ENCODE peak calls at places on chromosomes 7 and 10, in nine cellular contexts. One of them, this sample, is unnamed.

GRCh38 chr10:4947635-4948596 is 15.3 kb upstream of the AKR1C1 start:
- DNase-seq in B cell: no peak
- DNase-seq in GM12891: no peak
- DNase-seq in COLO829: peak; percentile 14
- DNase-seq in GM03348: peak; percentile 84
- DNase-seq in effector CD8-positive, alpha-beta T cell: no peak
- DNase-seq in OCI-M1: no peak
- DNase-seq in Kasumi-1: no peak
- DNase-seq in stimulated activated CD4-positive, alpha-beta T cell treated with anti-CD3 and anti-CD28 coated beads, Interleukin-2, amount 100 ng/mL, for 24 hours: no peak
- DNase-seq in this sample: peak; percentile 19

GRCh38 chr10:29140991-29141390 is 147.9 kb upstream of the LYZL1 start:
- DNase-seq in stimulated activated CD4-positive, alpha-beta T cell treated with anti-CD3 and anti-CD28 coated beads, Interleukin-2, amount 100 ng/mL, for 24 hours: no peak
- DNase-seq in B cell: no peak
- DNase-seq in COLO829: no peak
- DNase-seq in Kasumi-1: no peak
- DNase-seq in GM12891: no peak
- DNase-seq in OCI-M1: no peak
- DNase-seq in effector CD8-positive, alpha-beta T cell: no peak
- DNase-seq in GM03348: peak; percentile 85
- DNase-seq in this sample: no peak

GRCh38 chr10:68155615-68156205 is 46.4 kb downstream of the MYPN start:
- DNase-seq in OCI-M1: no peak
- DNase-seq in GM12891: no peak
- DNase-seq in Kasumi-1: no peak
- DNase-seq in COLO829: no peak
- DNase-seq in effector CD8-positive, alpha-beta T cell: no peak
- DNase-seq in stimulated activated CD4-positive, alpha-beta T cell treated with anti-CD3 and anti-CD28 coated beads, Interleukin-2, amount 100 ng/mL, for 24 hours: no peak
- DNase-seq in GM03348: no peak
- DNase-seq in B cell: no peak
- DNase-seq in this sample: no peak

GRCh38 chr10:3668276-3668960 is 116.6 kb downstream of the KLF6 start:
- DNase-seq in OCI-M1: peak; percentile 91
- DNase-seq in GM03348: peak; percentile 39
- DNase-seq in stimulated activated CD4-positive, alpha-beta T cell treated with anti-CD3 and anti-CD28 coated beads, Interleukin-2, amount 100 ng/mL, for 24 hours: peak; percentile 62
- DNase-seq in GM12891: no peak
- DNase-seq in Kasumi-1: no peak
- DNase-seq in effector CD8-positive, alpha-beta T cell: peak; percentile 27
- DNase-seq in COLO829: no peak
- DNase-seq in B cell: no peak
- DNase-seq in this sample: peak; percentile 75

GRCh38 chr10:8444630-8445029 is 390.1 kb downstream of the GATA3 start:
- DNase-seq in stimulated activated CD4-positive, alpha-beta T cell treated with anti-CD3 and anti-CD28 coated beads, Interleukin-2, amount 100 ng/mL, for 24 hours: no peak
- DNase-seq in COLO829: no peak
- DNase-seq in GM12891: peak; percentile 5
- DNase-seq in GM03348: no peak
- DNase-seq in Kasumi-1: no peak
- DNase-seq in OCI-M1: no peak
- DNase-seq in effector CD8-positive, alpha-beta T cell: peak; percentile 11
- DNase-seq in B cell: no peak
- DNase-seq in this sample: no peak

GRCh38 chr7:8058852-8059251 is 90.3 kb downstream of the GLCCI1 start:
- DNase-seq in COLO829: no peak
- DNase-seq in GM03348: no peak
- DNase-seq in B cell: no peak
- DNase-seq in OCI-M1: no peak
- DNase-seq in Kasumi-1: no peak
- DNase-seq in effector CD8-positive, alpha-beta T cell: no peak
- DNase-seq in GM12891: no peak
- DNase-seq in stimulated activated CD4-positive, alpha-beta T cell treated with anti-CD3 and anti-CD28 coated beads, Interleukin-2, amount 100 ng/mL, for 24 hours: no peak
- DNase-seq in this sample: no peak

GRCh38 chr7:91164531-91164930 is 99.7 kb upstream of the FZD1 start:
- DNase-seq in stimulated activated CD4-positive, alpha-beta T cell treated with anti-CD3 and anti-CD28 coated beads, Interleukin-2, amount 100 ng/mL, for 24 hours: no peak
- DNase-seq in GM12891: no peak
- DNase-seq in effector CD8-positive, alpha-beta T cell: no peak
- DNase-seq in Kasumi-1: no peak
- DNase-seq in GM03348: peak; percentile 16
- DNase-seq in COLO829: no peak
- DNase-seq in B cell: no peak
- DNase-seq in OCI-M1: no peak
- DNase-seq in this sample: no peak

GRCh38 chr10:18157909-18158308 is 17.7 kb downstream of the CACNB2 start:
- DNase-seq in GM12891: no peak
- DNase-seq in stimulated activated CD4-positive, alpha-beta T cell treated with anti-CD3 and anti-CD28 coated beads, Interleukin-2, amount 100 ng/mL, for 24 hours: no peak
- DNase-seq in OCI-M1: no peak
- DNase-seq in COLO829: no peak
- DNase-seq in GM03348: peak; percentile 57
- DNase-seq in effector CD8-positive, alpha-beta T cell: no peak
- DNase-seq in B cell: no peak
- DNase-seq in Kasumi-1: no peak
- DNase-seq in this sample: no peak

GRCh38 chr10:47299989-47300931 is at the start of gene GDF10:
- DNase-seq in COLO829: no peak
- DNase-seq in OCI-M1: no peak
- DNase-seq in B cell: no peak
- DNase-seq in Kasumi-1: no peak
- DNase-seq in GM12891: no peak
- DNase-seq in effector CD8-positive, alpha-beta T cell: no peak
- DNase-seq in stimulated activated CD4-positive, alpha-beta T cell treated with anti-CD3 and anti-CD28 coated beads, Interleukin-2, amount 100 ng/mL, for 24 hours: peak; percentile 35
- DNase-seq in GM03348: peak; percentile 39
- DNase-seq in this sample: no peak

GRCh38 chr10:74249865-74250264 is 98.8 kb downstream of the ADK start:
- DNase-seq in Kasumi-1: no peak
- DNase-seq in effector CD8-positive, alpha-beta T cell: no peak
- DNase-seq in B cell: no peak
- DNase-seq in GM03348: no peak
- DNase-seq in stimulated activated CD4-positive, alpha-beta T cell treated with anti-CD3 and anti-CD28 coated beads, Interleukin-2, amount 100 ng/mL, for 24 hours: no peak
- DNase-seq in OCI-M1: no peak
- DNase-seq in COLO829: no peak
- DNase-seq in GM12891: no peak
- DNase-seq in this sample: no peak

GRCh38 chr10:48551796-48552591 is 52.9 kb downstream of the ARHGAP22 start:
- DNase-seq in stimulated activated CD4-positive, alpha-beta T cell treated with anti-CD3 and anti-CD28 coated beads, Interleukin-2, amount 100 ng/mL, for 24 hours: no peak
- DNase-seq in GM03348: peak; percentile 84
- DNase-seq in Kasumi-1: peak; percentile 93
- DNase-seq in COLO829: peak; percentile 57
- DNase-seq in OCI-M1: peak; percentile 83
- DNase-seq in GM12891: peak; percentile 55
- DNase-seq in effector CD8-positive, alpha-beta T cell: no peak
- DNase-seq in B cell: peak; percentile 78
- DNase-seq in this sample: no peak

GRCh38 chr7:73504017-73504416 is 18.1 kb downstream of the BAZ1B start:
- DNase-seq in B cell: no peak
- DNase-seq in Kasumi-1: no peak
- DNase-seq in GM03348: no peak
- DNase-seq in GM12891: no peak
- DNase-seq in OCI-M1: no peak
- DNase-seq in stimulated activated CD4-positive, alpha-beta T cell treated with anti-CD3 and anti-CD28 coated beads, Interleukin-2, amount 100 ng/mL, for 24 hours: no peak
- DNase-seq in COLO829: no peak
- DNase-seq in effector CD8-positive, alpha-beta T cell: no peak
- DNase-seq in this sample: no peak

GRCh38 chr7:1346851-1347250 is 112.4 kb downstream of the MICALL2 start:
- DNase-seq in stimulated activated CD4-positive, alpha-beta T cell treated with anti-CD3 and anti-CD28 coated beads, Interleukin-2, amount 100 ng/mL, for 24 hours: no peak
- DNase-seq in OCI-M1: no peak
- DNase-seq in COLO829: no peak
- DNase-seq in GM03348: no peak
- DNase-seq in GM12891: no peak
- DNase-seq in B cell: no peak
- DNase-seq in Kasumi-1: no peak
- DNase-seq in effector CD8-positive, alpha-beta T cell: no peak
- DNase-seq in this sample: no peak

GRCh38 chr10:52348037-52348564 is 34.0 kb downstream of the DKK1 start:
- DNase-seq in GM03348: no peak
- DNase-seq in effector CD8-positive, alpha-beta T cell: no peak
- DNase-seq in Kasumi-1: no peak
- DNase-seq in OCI-M1: no peak
- DNase-seq in B cell: no peak
- DNase-seq in COLO829: no peak
- DNase-seq in GM12891: no peak
- DNase-seq in stimulated activated CD4-positive, alpha-beta T cell treated with anti-CD3 and anti-CD28 coated beads, Interleukin-2, amount 100 ng/mL, for 24 hours: no peak
- DNase-seq in this sample: no peak

GRCh38 chr7:2876031-2876862 is 32.1 kb upstream of the GNA12 start:
- DNase-seq in Kasumi-1: no peak
- DNase-seq in B cell: no peak
- DNase-seq in effector CD8-positive, alpha-beta T cell: no peak
- DNase-seq in COLO829: peak; percentile 59
- DNase-seq in OCI-M1: no peak
- DNase-seq in GM12891: no peak
- DNase-seq in stimulated activated CD4-positive, alpha-beta T cell treated with anti-CD3 and anti-CD28 coated beads, Interleukin-2, amount 100 ng/mL, for 24 hours: no peak
- DNase-seq in GM03348: peak; percentile 67
- DNase-seq in this sample: no peak

GRCh38 chr7:4878336-4879335 is 4.9 kb downstream of the RADIL start:
- DNase-seq in stimulated activated CD4-positive, alpha-beta T cell treated with anti-CD3 and anti-CD28 coated beads, Interleukin-2, amount 100 ng/mL, for 24 hours: no peak
- DNase-seq in B cell: peak; percentile 35
- DNase-seq in GM03348: no peak
- DNase-seq in OCI-M1: no peak
- DNase-seq in Kasumi-1: no peak
- DNase-seq in effector CD8-positive, alpha-beta T cell: no peak
- DNase-seq in COLO829: no peak
- DNase-seq in GM12891: no peak
- DNase-seq in this sample: no peak

GRCh38 chr7:2175514-2175913 is 57.2 kb downstream of the MAD1L1 start:
- DNase-seq in Kasumi-1: peak; percentile 1
- DNase-seq in GM12891: no peak
- DNase-seq in stimulated activated CD4-positive, alpha-beta T cell treated with anti-CD3 and anti-CD28 coated beads, Interleukin-2, amount 100 ng/mL, for 24 hours: no peak
- DNase-seq in effector CD8-positive, alpha-beta T cell: no peak
- DNase-seq in OCI-M1: no peak
- DNase-seq in COLO829: peak; percentile 86
- DNase-seq in B cell: no peak
- DNase-seq in GM03348: peak; percentile 97
- DNase-seq in this sample: no peak

GRCh38 chr10:69061305-69062161 is 26.4 kb upstream of the SRGN start:
- DNase-seq in GM12891: no peak
- DNase-seq in B cell: no peak
- DNase-seq in GM03348: peak; percentile 81
- DNase-seq in effector CD8-positive, alpha-beta T cell: no peak
- DNase-seq in Kasumi-1: peak; percentile 79
- DNase-seq in COLO829: peak; percentile 9
- DNase-seq in stimulated activated CD4-positive, alpha-beta T cell treated with anti-CD3 and anti-CD28 coated beads, Interleukin-2, amount 100 ng/mL, for 24 hours: no peak
- DNase-seq in OCI-M1: peak; percentile 17
- DNase-seq in this sample: peak; percentile 64

GRCh38 chr10:34523017-34523767 is 291.9 kb downstream of the PARD3 start:
- DNase-seq in stimulated activated CD4-positive, alpha-beta T cell treated with anti-CD3 and anti-CD28 coated beads, Interleukin-2, amount 100 ng/mL, for 24 hours: no peak
- DNase-seq in OCI-M1: no peak
- DNase-seq in GM03348: no peak
- DNase-seq in Kasumi-1: no peak
- DNase-seq in COLO829: no peak
- DNase-seq in GM12891: no peak
- DNase-seq in effector CD8-positive, alpha-beta T cell: no peak
- DNase-seq in B cell: no peak
- DNase-seq in this sample: no peak

GRCh38 chr7:127591591-127591990 is 1.9 kb upstream of the FSCN3 start:
- DNase-seq in OCI-M1: no peak
- DNase-seq in GM12891: no peak
- DNase-seq in stimulated activated CD4-positive, alpha-beta T cell treated with anti-CD3 and anti-CD28 coated beads, Interleukin-2, amount 100 ng/mL, for 24 hours: no peak
- DNase-seq in GM03348: no peak
- DNase-seq in Kasumi-1: no peak
- DNase-seq in B cell: no peak
- DNase-seq in COLO829: no peak
- DNase-seq in effector CD8-positive, alpha-beta T cell: no peak
- DNase-seq in this sample: no peak

GRCh38 chr7:57819491-57819981 is 369.6 kb downstream of the ZNF716 start:
- DNase-seq in effector CD8-positive, alpha-beta T cell: no peak
- DNase-seq in stimulated activated CD4-positive, alpha-beta T cell treated with anti-CD3 and anti-CD28 coated beads, Interleukin-2, amount 100 ng/mL, for 24 hours: no peak
- DNase-seq in Kasumi-1: no peak
- DNase-seq in COLO829: no peak
- DNase-seq in GM12891: no peak
- DNase-seq in OCI-M1: no peak
- DNase-seq in B cell: no peak
- DNase-seq in GM03348: no peak
- DNase-seq in this sample: no peak

GRCh38 chr10:102120142-102120986 is at the start of gene LDB1:
- DNase-seq in B cell: peak; percentile 89
- DNase-seq in OCI-M1: peak; percentile 91
- DNase-seq in stimulated activated CD4-positive, alpha-beta T cell treated with anti-CD3 and anti-CD28 coated beads, Interleukin-2, amount 100 ng/mL, for 24 hours: peak; percentile 68
- DNase-seq in GM12891: peak; percentile 79
- DNase-seq in COLO829: peak; percentile 66
- DNase-seq in effector CD8-positive, alpha-beta T cell: peak; percentile 33
- DNase-seq in GM03348: peak; percentile 90
- DNase-seq in Kasumi-1: peak; percentile 91
- DNase-seq in this sample: peak; percentile 89

GRCh38 chr7:129436335-129436923 is 2.2 kb downstream of the STRIP2 start:
- DNase-seq in effector CD8-positive, alpha-beta T cell: no peak
- DNase-seq in OCI-M1: peak; percentile 10
- DNase-seq in GM12891: no peak
- DNase-seq in B cell: no peak
- DNase-seq in stimulated activated CD4-positive, alpha-beta T cell treated with anti-CD3 and anti-CD28 coated beads, Interleukin-2, amount 100 ng/mL, for 24 hours: no peak
- DNase-seq in COLO829: no peak
- DNase-seq in GM03348: no peak
- DNase-seq in Kasumi-1: no peak
- DNase-seq in this sample: peak; percentile 41

GRCh38 chr10:123153486-123154091 is 613 bp upstream of the BUB3 start:
- DNase-seq in GM03348: no peak
- DNase-seq in stimulated activated CD4-positive, alpha-beta T cell treated with anti-CD3 and anti-CD28 coated beads, Interleukin-2, amount 100 ng/mL, for 24 hours: no peak
- DNase-seq in COLO829: no peak
- DNase-seq in OCI-M1: peak; percentile 61
- DNase-seq in GM12891: no peak
- DNase-seq in B cell: no peak
- DNase-seq in Kasumi-1: no peak
- DNase-seq in effector CD8-positive, alpha-beta T cell: no peak
- DNase-seq in this sample: no peak

GRCh38 chr10:55786461-55786860 is 574.6 kb downstream of the ZWINT start:
- DNase-seq in Kasumi-1: no peak
- DNase-seq in GM03348: no peak
- DNase-seq in OCI-M1: no peak
- DNase-seq in stimulated activated CD4-positive, alpha-beta T cell treated with anti-CD3 and anti-CD28 coated beads, Interleukin-2, amount 100 ng/mL, for 24 hours: no peak
- DNase-seq in B cell: no peak
- DNase-seq in COLO829: no peak
- DNase-seq in effector CD8-positive, alpha-beta T cell: no peak
- DNase-seq in GM12891: no peak
- DNase-seq in this sample: no peak

GRCh38 chr10:22436526-22436892 is 91.2 kb downstream of the SPAG6 start:
- DNase-seq in GM03348: no peak
- DNase-seq in COLO829: no peak
- DNase-seq in Kasumi-1: no peak
- DNase-seq in B cell: no peak
- DNase-seq in stimulated activated CD4-positive, alpha-beta T cell treated with anti-CD3 and anti-CD28 coated beads, Interleukin-2, amount 100 ng/mL, for 24 hours: no peak
- DNase-seq in effector CD8-positive, alpha-beta T cell: no peak
- DNase-seq in OCI-M1: no peak
- DNase-seq in GM12891: no peak
- DNase-seq in this sample: no peak

GRCh38 chr7:148661471-148661870 is 37.2 kb upstream of the CUL1 start:
- DNase-seq in OCI-M1: no peak
- DNase-seq in GM12891: no peak
- DNase-seq in B cell: no peak
- DNase-seq in GM03348: no peak
- DNase-seq in stimulated activated CD4-positive, alpha-beta T cell treated with anti-CD3 and anti-CD28 coated beads, Interleukin-2, amount 100 ng/mL, for 24 hours: no peak
- DNase-seq in effector CD8-positive, alpha-beta T cell: no peak
- DNase-seq in COLO829: no peak
- DNase-seq in Kasumi-1: no peak
- DNase-seq in this sample: no peak

GRCh38 chr7:33743594-33743993 is 161.7 kb upstream of the BMPER start:
- DNase-seq in Kasumi-1: no peak
- DNase-seq in COLO829: no peak
- DNase-seq in GM12891: no peak
- DNase-seq in B cell: no peak
- DNase-seq in OCI-M1: no peak
- DNase-seq in effector CD8-positive, alpha-beta T cell: no peak
- DNase-seq in GM03348: peak; percentile 69
- DNase-seq in stimulated activated CD4-positive, alpha-beta T cell treated with anti-CD3 and anti-CD28 coated beads, Interleukin-2, amount 100 ng/mL, for 24 hours: no peak
- DNase-seq in this sample: no peak

GRCh38 chr10:13001041-13001886 is at the start of gene CCDC3:
- DNase-seq in Kasumi-1: no peak
- DNase-seq in OCI-M1: no peak
- DNase-seq in B cell: peak; percentile 38
- DNase-seq in stimulated activated CD4-positive, alpha-beta T cell treated with anti-CD3 and anti-CD28 coated beads, Interleukin-2, amount 100 ng/mL, for 24 hours: no peak
- DNase-seq in effector CD8-positive, alpha-beta T cell: no peak
- DNase-seq in GM12891: peak; percentile 29
- DNase-seq in COLO829: no peak
- DNase-seq in GM03348: peak; percentile 25
- DNase-seq in this sample: no peak

GRCh38 chr10:4385491-4385890 is 440.5 kb upstream of the AKR1E2 start:
- DNase-seq in effector CD8-positive, alpha-beta T cell: no peak
- DNase-seq in GM12891: no peak
- DNase-seq in Kasumi-1: no peak
- DNase-seq in OCI-M1: no peak
- DNase-seq in stimulated activated CD4-positive, alpha-beta T cell treated with anti-CD3 and anti-CD28 coated beads, Interleukin-2, amount 100 ng/mL, for 24 hours: no peak
- DNase-seq in B cell: no peak
- DNase-seq in COLO829: no peak
- DNase-seq in GM03348: no peak
- DNase-seq in this sample: no peak

GRCh38 chr10:33795529-33795928 is 461.1 kb upstream of the NRP1 start:
- DNase-seq in GM12891: no peak
- DNase-seq in effector CD8-positive, alpha-beta T cell: no peak
- DNase-seq in OCI-M1: no peak
- DNase-seq in stimulated activated CD4-positive, alpha-beta T cell treated with anti-CD3 and anti-CD28 coated beads, Interleukin-2, amount 100 ng/mL, for 24 hours: no peak
- DNase-seq in GM03348: no peak
- DNase-seq in COLO829: no peak
- DNase-seq in Kasumi-1: no peak
- DNase-seq in B cell: no peak
- DNase-seq in this sample: no peak

This sample was measured in erythroblast.